ENCODE peak calls at places on chromosomes 4 and X, in seven cellular contexts. H, D, Z, P, W, L and N are unnamed samples. For H3K4me1, the result is how much of the 10 kb centered on the place peaks cover.

GRCh38 chrX:116384406-116384805 is 52.0 kb upstream of the SLC6A14 start:
- DNase-seq in H (no peak), D (no peak), Z (no peak), P (no peak), W (peak), L (no peak), N (no peak)

GRCh38 chr4:26905172-26905571 is 44.5 kb downstream of the STIM2 start:
- DNase-seq in H (no peak), D (no peak), Z (no peak), P (no peak), W (no peak), L (no peak), N (no peak)

GRCh38 chr4:16516796-16517413 is 290.6 kb upstream of the TAPT1 start:
- DNase-seq in H (peak), D (no peak), Z (peak), P (peak), W (peak), L (no peak), N (no peak)

GRCh38 chr4:11073621-11074051 is 355.1 kb downstream of the HS3ST1 start:
- DNase-seq in H (no peak), D (peak), Z (peak), P (peak), W (no peak), L (no peak), N (no peak)

GRCh38 chrX:39639871-39640270 is 457.9 kb downstream of the BCOR start:
- DNase-seq in H (no peak), D (no peak), Z (no peak), P (no peak), W (no peak), L (no peak), N (no peak)

GRCh38 chr4:186021461-186022167 is 47.3 kb upstream of the TLR3 start:
- DNase-seq in H (no peak), D (no peak), Z (no peak), P (peak), W (peak), L (peak), N (no peak)

GRCh38 chr4:108060164-108060563 is 70.5 kb downstream of the HADH start:
- DNase-seq in H (no peak), D (no peak), Z (no peak), P (no peak), W (peak), L (peak), N (no peak)

GRCh38 chr4:107997001-107997788 is 7.5 kb downstream of the HADH start:
- DNase-seq in H (no peak), D (no peak), Z (no peak), P (no peak), W (peak), L (no peak), N (no peak)

GRCh38 chr4:175238827-175239517 is 320.8 kb downstream of the ADAM29 start:
- DNase-seq in H (no peak), D (no peak), Z (no peak), P (no peak), W (no peak), L (no peak), N (no peak)

GRCh38 chrX:28876901-28877300 is 289.7 kb downstream of the IL1RAPL1 start:
- DNase-seq in H (no peak), D (no peak), Z (no peak), P (no peak), W (no peak), L (no peak), N (no peak)

GRCh38 chrX:139121616-139122286 is 408.8 kb upstream of the F9 start:
- DNase-seq in H (no peak), D (no peak), Z (no peak), P (no peak), W (no peak), L (no peak), N (no peak)

GRCh38 chrX:103183912-103184311 is 31.0 kb upstream of the BEX4 start:
- DNase-seq in H (no peak), D (no peak), Z (no peak), P (no peak), W (no peak), L (no peak), N (no peak)

GRCh38 chr4:6727081-6727942 is 11.3 kb downstream of the BLOC1S4 start:
- DNase-seq in H (no peak), D (no peak), Z (peak), P (peak), W (no peak), L (no peak), N (peak)

GRCh38 chrX:1442724-1443367 is 9.9 kb downstream of the ASMTL start:
- DNase-seq in H (no peak), D (no peak), Z (no peak), P (peak), W (no peak), L (no peak), N (peak)

GRCh38 chr4:39061450-39061849 is 582 bp upstream of the KLHL5 start:
- DNase-seq in H (no peak), D (no peak), Z (no peak), P (no peak), W (no peak), L (no peak), N (no peak)

GRCh38 chr4:150961566-150961965 is 53.5 kb downstream of the LRBA start:
- DNase-seq in H (no peak), D (no peak), Z (no peak), P (no peak), W (no peak), L (no peak), N (no peak)

DNA sequence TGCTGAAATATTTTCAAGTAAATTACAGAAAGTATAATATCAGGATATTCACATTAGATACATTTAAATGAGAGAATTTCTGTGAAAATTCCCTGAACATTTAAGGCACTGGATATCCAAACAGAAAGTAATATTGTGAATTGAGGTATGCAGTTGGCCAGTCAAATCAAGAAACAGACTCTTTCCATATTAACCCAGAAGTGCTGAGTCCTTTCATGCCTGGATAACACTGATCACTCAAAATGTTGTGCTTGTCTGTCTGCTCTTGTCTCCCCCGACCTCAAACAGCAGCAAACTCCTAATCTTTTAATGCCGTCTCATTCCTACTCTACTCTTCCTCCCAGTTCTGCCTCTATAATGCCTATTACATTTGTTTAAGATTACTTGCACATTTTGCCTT is 51.2 kb downstream of the TBC1D9 start:
- DNase-seq in H (no peak), D (no peak), Z (no peak), P (no peak), W (no peak), L (no peak), N (no peak)
- H3K4me3 ChIP-seq in H (no peak), D (no peak), Z (no peak), P (no peak), W (no peak), L (no peak), N (no peak)

DNA sequence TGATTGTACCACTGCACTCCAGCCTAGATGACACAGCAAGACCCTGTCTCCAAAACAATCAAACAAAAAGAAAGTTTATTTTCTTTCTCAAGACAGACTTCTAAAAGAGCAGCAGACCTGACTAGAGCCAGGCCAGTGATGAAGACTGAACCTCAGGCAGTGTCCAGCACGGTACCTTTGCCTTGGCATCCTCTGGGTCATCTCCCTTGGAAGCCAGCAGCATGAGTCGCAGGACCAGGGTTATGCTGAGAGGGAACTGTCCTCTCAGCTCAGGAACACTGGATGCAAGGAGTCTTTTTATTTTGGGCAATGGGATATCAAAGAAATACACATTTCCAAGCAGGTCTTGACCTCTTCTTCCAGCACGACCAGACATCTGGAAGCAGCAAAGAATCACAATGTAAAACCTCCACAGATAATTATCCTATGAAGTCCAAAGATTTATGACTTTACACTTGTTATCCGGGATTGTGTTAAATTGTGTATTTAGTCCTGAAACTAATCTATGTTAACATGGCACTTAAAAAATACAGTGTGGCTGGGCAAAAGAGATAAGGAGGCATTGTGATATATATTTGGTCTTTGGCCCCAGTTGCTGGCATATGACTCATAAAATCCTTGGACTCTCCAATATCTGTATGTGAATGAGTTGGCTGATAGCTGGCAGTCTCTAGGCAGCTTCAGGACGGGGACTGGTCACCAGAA is 66.0 kb upstream of the DDX60 start:
- DNase-seq in H (peak), D (peak), Z (no peak), P (no peak), W (peak), L (no peak), N (no peak)
- TF ChIP-seq POLR2A in H (no peak), D (no peak), Z (no peak), P (no peak), W (no peak), L (no peak), N (no peak)

GRCh38 chr4:3665360-3665891 is 100.8 kb upstream of the ADRA2C start:
- DNase-seq in H (no peak), D (no peak), Z (no peak), P (no peak), W (no peak), L (no peak), N (no peak)
- H3K4me1 ChIP-seq in H (under half), D (under half), Z (under half), P (under half), W (under half), L (under half), N (under half)

GRCh38 chrX:47877327-47877726 is 40.6 kb downstream of the ZNF81 start:
- DNase-seq in H (no peak), D (no peak), Z (no peak), P (no peak), W (no peak), L (no peak), N (no peak)
- H3K4me3 ChIP-seq in H (no peak), D (no peak), Z (no peak), P (no peak), W (no peak), L (no peak), N (no peak)

DNA sequence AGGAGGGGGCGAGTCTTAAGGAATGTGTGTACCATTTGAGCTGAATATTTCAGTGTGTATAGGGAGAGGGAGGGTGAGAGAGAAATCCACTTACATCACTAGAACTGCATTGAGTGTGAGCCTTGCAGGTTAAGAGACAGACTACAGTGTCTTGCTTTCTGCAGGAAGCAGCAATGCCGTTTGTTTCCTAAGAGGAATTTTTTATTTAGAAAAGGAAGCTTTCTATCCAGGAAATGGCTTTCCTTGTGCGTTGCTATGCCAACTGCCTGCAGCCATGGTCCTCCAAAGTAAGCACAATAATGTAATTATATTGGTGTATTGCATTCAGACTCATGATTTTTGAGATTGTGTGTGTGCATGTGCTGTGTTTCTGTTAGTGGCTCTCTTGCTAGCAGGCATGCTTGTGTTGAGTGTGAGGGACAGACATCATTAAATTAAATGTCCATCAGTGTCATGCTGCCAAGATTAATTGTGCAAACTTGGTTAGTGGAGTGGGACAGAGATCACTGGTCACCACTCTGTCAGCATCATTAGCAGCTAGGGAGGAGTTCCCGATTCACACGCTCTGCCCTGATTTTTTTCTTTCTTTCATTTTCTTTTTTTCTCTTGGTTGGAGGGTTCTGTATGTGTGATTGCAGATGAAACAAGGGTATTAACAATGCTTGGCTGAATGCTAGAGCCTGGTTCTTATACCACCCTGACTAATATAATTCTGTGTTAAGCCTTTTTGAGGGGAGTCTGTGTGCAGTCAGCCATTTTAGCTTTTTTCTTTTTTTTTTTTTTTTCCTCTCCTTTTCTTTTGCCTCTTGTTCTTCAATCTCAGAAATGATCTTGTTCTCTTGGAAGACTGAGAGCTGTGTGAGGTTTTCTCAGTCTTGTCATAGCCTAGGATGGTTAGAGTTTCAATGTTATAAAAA is 164.4 kb downstream of the RAPGEF2 start:
- DNase-seq in H (no peak), D (no peak), Z (no peak), P (no peak), W (peak), L (no peak), N (no peak)
- TF ChIP-seq POLR2A in H (no peak), D (no peak), Z (no peak), P (no peak), W (no peak), L (no peak), N (peak)

GRCh38 chr4:145890689-145891088 is 47.9 kb downstream of the ZNF827 start:
- DNase-seq in H (no peak), D (no peak), Z (no peak), P (no peak), W (no peak), L (no peak), N (no peak)

GRCh38 chr4:145885666-145886065 is 53.0 kb downstream of the ZNF827 start:
- DNase-seq in H (no peak), D (no peak), Z (no peak), P (no peak), W (no peak), L (no peak), N (no peak)

GRCh38 chr4:145886871-145887240 is 51.8 kb downstream of the ZNF827 start:
- DNase-seq in H (no peak), D (no peak), Z (no peak), P (no peak), W (no peak), L (no peak), N (no peak)

GRCh38 chr4:145887241-145887964 is 51.2 kb downstream of the ZNF827 start:
- DNase-seq in H (no peak), D (no peak), Z (no peak), P (peak), W (peak), L (no peak), N (no peak)

GRCh38 chr4:145888393-145888792 is 50.2 kb downstream of the ZNF827 start:
- DNase-seq in H (no peak), D (no peak), Z (no peak), P (no peak), W (no peak), L (no peak), N (no peak)
- H3K4me1 ChIP-seq in H (under half), D (under half), Z (under half), P (under half), W (under half), L (under half), N (under half)

GRCh38 chr4:83036991-83037390 is 2.0 kb downstream of the COPS4 start:
- DNase-seq in H (no peak), D (no peak), Z (no peak), P (no peak), W (no peak), L (no peak), N (no peak)
- H3K4me3 ChIP-seq in H (no peak), D (no peak), Z (no peak), P (no peak), W (no peak), L (no peak), N (no peak)

GRCh38 chr4:168886361-168886760 is 123.7 kb downstream of the CBR4 start:
- DNase-seq in H (no peak), D (no peak), Z (no peak), P (no peak), W (peak), L (no peak), N (no peak)
- TF ChIP-seq POLR2A in H (no peak), D (no peak), Z (no peak), P (no peak), W (no peak), L (no peak), N (no peak)

GRCh38 chr4:137533855-137534254 is 1.6 kb upstream of the PCDH18 start:
- DNase-seq in H (no peak), D (no peak), Z (no peak), P (no peak), W (no peak), L (no peak), N (no peak)

GRCh38 chr4:137531951-137532868 is at the start of gene PCDH18:
- DNase-seq in H (peak), D (peak), Z (peak), P (peak), W (peak), L (no peak), N (peak)

GRCh38 chr4:137531121-137531520 is 1.2 kb downstream of the PCDH18 start:
- DNase-seq in H (no peak), D (no peak), Z (no peak), P (no peak), W (peak), L (no peak), N (no peak)

GRCh38 chr4:137534516-137534915 is 2.2 kb upstream of the PCDH18 start:
- DNase-seq in H (no peak), D (no peak), Z (no peak), P (no peak), W (no peak), L (no peak), N (no peak)

DNA sequence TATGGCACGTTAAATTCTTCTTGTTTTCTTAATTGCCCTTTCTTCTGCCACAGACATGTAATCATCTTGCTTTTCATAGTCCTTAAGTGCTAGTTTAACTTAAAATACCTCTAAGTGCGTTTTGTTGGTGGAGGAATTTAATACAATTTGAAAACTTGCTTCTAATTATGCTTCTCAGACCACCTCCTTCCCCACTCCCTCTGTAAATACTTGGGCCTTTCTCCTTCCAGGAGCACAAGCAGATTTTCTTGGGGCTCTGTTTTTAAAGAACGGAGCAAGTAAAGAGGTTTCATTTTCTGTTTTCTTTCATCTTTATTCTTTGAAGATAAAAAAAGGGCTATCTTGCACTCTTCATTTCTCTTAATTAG is 559 bp upstream of the PCDH18 start:
- DNase-seq in H (no peak), D (no peak), Z (no peak), P (no peak), W (no peak), L (no peak), N (no peak)
- H3K4me1 ChIP-seq in H (under half), D (under half), Z (under half), P (under half), W (under half), L (under half), N (under half)

DNA sequence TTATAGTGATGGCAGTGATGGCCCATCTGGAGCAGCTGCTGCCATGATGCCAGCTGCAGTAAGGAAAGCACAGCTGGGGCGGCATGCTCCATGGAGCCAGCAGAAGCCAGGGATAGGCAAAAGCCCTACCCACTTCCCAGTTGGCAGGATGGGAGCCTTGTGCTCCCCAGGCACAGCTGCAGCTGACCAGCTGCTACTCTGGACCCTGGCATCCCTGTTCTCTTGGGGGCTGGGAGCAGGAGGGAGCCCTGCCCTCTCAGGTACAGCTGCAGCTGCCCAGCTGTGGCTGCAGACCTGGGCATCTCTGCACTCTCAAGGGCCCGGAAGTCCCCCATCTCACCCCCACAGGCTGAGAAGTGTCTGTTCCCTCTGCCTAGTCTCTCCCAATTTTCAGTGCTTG is 531.9 kb downstream of the PCDH18 start:
- DNase-seq in H (no peak), D (no peak), Z (no peak), P (no peak), W (no peak), L (no peak), N (no peak)
- H3K4me3 ChIP-seq in H (no peak), D (no peak), Z (no peak), P (no peak), W (no peak), L (no peak), N (no peak)